ENCODE peak calls at places on chromosomes 12 and 14, in four cellular contexts. L is K562, F is WTC11, D is HepG2. T is an unnamed sample.
A peak's percentile ranks its signal among the peaks of the same experiment; 100 is the strongest.

GRCh38 chr12:14284189-14284722 is 81.2 kb upstream of the ATF7IP start:
- DNase-seq in F (no peak), L (peak; percentile 21), D (no peak), T (no peak)

GRCh38 chr12:133165776-133166175 is 15.5 kb upstream of the ZNF268 start:
- DNase-seq in F (no peak), L (no peak), D (no peak), T (no peak)

GRCh38 chr12:10753066-10753465 is 29.9 kb upstream of the YBX3 start:
- DNase-seq in D (no peak), F (no peak), L (no peak), T (no peak)

GRCh38 chr14:83568141-83568540 is 1961.8 kb upstream of the FLRT2 start:
- DNase-seq in F (no peak), D (no peak), L (no peak), T (no peak)

GRCh38 chr12:56880416-56881035 is 53.7 kb downstream of the SDR9C7 start:
- DNase-seq in F (no peak), L (no peak), D (no peak), T (no peak)

GRCh38 chr12:124395986-124396385 is 101.1 kb downstream of the RFLNA start:
- DNase-seq in D (no peak), L (no peak), F (no peak), T (no peak)

GRCh38 chr12:130656411-130656810 is 59.7 kb downstream of the RIMBP2 start:
- DNase-seq in D (no peak), F (no peak), L (no peak), T (no peak)

GRCh38 chr12:112577473-112578334 is 159.0 kb downstream of the PTPN11 start:
- DNase-seq in F (peak; percentile 38), L (no peak), D (no peak), T (no peak)

GRCh38 chr12:64946132-64946829 is 121.8 kb downstream of the TBC1D30 start:
- DNase-seq in F (no peak), D (no peak), L (no peak), T (no peak)

GRCh38 chr12:10031771-10032175 is 1.3 kb downstream of the CLEC9A start:
- DNase-seq in D (no peak), F (no peak), L (no peak), T (no peak)

GRCh38 chr14:70821916-70822705 is 12.8 kb upstream of the MAP3K9 start:
- DNase-seq in L (peak; percentile 27), F (peak; percentile 60), D (no peak), T (peak; percentile 58)

GRCh38 chr12:65891219-65891618 is 66.9 kb downstream of the HMGA2 start:
- DNase-seq in F (no peak), D (no peak), L (no peak), T (no peak)

GRCh38 chr12:55681142-55682077 is 26.3 kb downstream of the ITGA7 start:
- DNase-seq in F (peak; percentile 81), D (peak; percentile 92), L (no peak), T (peak; percentile 77)
- TF ChIP-seq ELF4 in F (no peak), D (no peak), L (no peak), T (no peak)

DNA sequence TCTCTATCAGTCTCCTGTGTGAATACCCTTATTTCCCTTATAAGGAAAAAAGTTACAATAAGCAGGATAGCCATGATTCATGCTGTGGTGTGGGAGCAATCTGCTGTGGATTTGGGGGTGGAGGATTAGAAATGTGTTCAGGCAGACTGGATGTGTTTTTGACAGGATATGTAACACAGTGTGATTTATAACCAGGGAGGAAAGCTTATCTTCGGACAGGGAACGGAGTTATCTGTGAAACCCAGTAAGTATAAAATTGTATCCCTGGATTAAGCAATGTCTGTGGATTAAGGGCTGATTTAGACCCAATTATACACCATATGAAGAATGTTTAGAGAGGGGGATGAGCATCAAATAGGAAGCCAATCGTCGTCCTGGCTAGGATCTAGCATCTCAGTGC is 68.8 kb downstream of the DAD1 start:
- DNase-seq in F (no peak), L (peak; percentile 7), D (no peak), T (no peak)
- TF ChIP-seq ELF4 in F (no peak), L (no peak), D (no peak), T (no peak)

DNA sequence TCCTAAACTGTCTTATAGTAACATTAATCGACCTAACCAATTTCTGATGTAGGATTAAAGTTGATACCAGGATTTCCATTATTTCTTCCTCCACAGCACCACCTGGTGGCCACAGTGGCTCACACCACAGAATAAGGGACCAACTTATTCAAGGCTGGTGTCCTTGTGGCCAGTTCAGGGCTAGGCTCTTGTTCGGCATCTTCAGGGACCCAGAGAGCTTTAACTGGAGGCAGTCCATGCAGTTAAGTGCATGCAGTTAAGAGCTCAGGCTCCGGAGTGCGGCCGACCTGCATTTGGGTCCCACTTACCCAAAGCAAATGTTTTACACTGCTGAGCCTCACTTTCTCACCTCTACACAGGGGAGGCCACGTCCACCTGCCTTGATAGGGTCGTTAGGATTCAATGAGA is 42.0 kb upstream of the GPR68 start:
- DNase-seq in L (peak; percentile 73), D (peak; percentile 58), F (peak; percentile 83), T (peak; percentile 83)
- TF ChIP-seq ELF4 in L (no peak), D (no peak), F (no peak), T (no peak)

GRCh38 chr14:101729382-101729781 is 32.1 kb upstream of the PPP2R5C start:
- DNase-seq in L (no peak), D (no peak), F (no peak), T (no peak)
- TF ChIP-seq ELF4 in L (no peak), D (no peak), F (no peak), T (no peak)

DNA sequence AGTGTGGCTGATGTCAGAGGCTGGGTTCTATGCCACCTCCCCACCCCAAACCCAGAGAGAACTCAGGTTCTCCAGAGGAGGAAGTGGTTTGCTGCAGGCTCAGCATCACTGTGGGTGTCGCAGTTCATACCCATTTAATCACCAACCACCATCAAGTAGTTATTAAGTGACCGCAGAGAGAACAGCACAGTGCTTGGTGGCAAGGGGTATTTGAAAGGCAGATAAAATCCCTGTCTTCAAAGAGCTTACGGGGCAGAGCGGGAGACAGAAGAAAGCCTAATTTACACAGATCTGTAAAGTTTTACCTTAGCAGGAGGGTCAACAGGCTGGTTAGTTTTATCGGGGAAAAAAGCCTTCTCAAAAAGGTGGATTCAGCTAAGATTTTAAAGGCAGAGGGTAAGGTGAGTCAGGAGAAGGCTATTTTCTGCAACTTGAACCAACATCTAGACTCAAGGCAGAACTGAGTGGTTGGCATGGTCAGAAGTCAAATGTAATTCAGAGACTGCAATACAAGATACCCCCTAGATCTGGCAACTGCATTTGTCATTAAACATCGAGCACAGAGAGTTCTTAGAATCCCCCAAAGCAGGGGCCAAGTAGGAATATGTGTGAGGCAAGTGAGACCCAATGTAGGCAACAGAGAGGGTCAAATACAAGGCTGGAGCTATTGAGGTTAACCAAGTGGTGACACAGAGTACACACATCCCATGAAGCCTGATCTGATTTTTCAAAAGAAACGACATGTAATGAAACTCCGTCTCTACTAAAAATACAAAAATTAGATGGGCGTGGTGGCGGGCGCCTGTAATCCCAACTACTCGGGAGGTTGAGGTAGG is 13.2 kb downstream of the PXN start:
- DNase-seq in D (no peak), L (no peak), F (no peak), T (no peak)
- TF ChIP-seq ELF4 in D (no peak), L (no peak), F (no peak), T (no peak)

DNA sequence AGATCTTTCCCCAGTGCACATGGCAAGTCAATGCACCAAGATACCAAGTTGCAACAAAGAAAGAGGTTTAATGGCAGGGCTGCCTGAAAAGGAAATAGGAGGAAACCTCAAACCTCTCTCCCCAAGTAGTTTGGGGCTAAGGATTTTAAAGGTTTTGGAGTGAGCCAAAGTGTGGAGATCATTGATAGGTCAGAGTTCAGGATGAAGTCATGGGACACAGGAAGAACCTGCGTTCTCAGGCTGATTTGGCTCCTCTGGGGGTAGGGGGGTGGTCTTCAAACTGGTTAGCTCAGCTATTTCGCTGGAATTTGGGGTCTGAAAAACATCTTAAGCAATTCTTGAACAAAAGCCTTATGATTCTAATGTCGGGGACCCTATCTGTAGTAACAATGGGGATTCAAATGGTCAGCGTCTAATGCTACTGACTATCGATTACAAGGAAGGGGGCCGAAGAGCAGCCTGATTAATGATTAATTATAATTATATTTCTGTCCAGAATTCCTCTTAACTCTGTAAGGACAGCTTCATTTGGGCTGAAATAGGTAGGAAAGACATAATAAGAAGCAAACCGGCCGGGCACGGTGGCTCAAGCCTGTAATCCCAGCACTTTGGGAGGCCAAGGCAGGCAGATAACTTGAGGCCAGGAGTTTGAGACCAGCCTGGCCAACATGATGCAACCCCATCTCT is 31.4 kb downstream of the AICDA start:
- DNase-seq in F (no peak), D (no peak), L (no peak), T (no peak)
- TF ChIP-seq ELF4 in F (no peak), D (no peak), L (no peak), T (no peak)

DNA sequence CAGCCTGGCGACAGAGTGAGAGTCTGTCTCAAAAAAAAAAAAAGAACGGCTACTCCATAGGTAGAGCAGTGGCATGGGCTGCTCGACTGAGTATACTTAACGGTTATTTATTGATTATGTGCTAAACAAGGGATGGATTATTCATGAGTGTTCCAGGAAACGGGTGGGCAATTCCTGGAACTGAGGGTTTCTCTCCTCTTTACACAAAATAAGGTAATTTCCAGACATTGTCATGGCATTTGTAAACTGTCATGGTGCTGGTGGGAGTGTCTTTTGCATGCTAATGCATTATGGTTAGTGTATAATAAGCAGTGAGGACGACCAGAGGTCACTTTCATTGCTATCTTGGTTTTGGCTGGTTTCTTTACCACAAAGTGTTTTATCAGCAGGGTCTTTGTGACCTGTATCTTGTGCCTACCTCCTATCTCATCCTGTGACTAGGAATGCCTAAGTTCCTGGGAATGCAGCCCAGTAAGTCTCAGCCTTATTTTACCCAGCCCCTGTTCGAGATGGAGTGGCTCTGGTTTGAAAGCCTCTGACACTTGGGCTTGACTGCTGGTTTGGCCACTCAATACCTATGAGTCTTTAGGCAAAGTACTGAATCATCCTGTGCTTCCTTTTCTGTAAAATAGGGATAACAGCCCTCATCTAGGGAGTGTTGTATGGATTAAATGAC is 3.2 kb downstream of the DGLUCY start:
- DNase-seq in F (no peak), D (no peak), L (no peak), T (no peak)
- TF ChIP-seq ELF4 in F (no peak), D (no peak), L (no peak), T (no peak)

GRCh38 chr14:100779691-100780080 is 46.2 kb upstream of the MEG3 start:
- DNase-seq in L (no peak), F (no peak), D (no peak), T (no peak)

GRCh38 chr14:100780246-100780645 is 45.7 kb upstream of the MEG3 start:
- DNase-seq in L (no peak), D (no peak), F (no peak), T (no peak)

GRCh38 chr14:100777366-100778077 is 48.4 kb upstream of the MEG3 start:
- DNase-seq in L (no peak), F (no peak), D (no peak), T (no peak)

GRCh38 chr14:100778078-100778927 is 47.6 kb upstream of the MEG3 start:
- DNase-seq in F (no peak), L (no peak), D (no peak), T (no peak)

GRCh38 chr14:100778951-100779690 is 46.8 kb upstream of the MEG3 start:
- DNase-seq in D (no peak), F (no peak), L (no peak), T (no peak)
- TF ChIP-seq ELF4 in D (no peak), F (no peak), L (no peak), T (no peak)